ENCODE peak calls at places on chromosome 2, in five cellular contexts. Q, L, F, U and J are unnamed samples.
A peak's percentile ranks its signal among the peaks of the same experiment; 100 is the strongest.

GRCh38 chr2:215712219-215712849 is 276.5 kb upstream of the FN1 start:
- DNase-seq in F (peak; percentile 38), L (peak; percentile 92), U (no peak), Q (no peak), J (no peak)

GRCh38 chr2:1598041-1598710 is 146.1 kb downstream of the PXDN start:
- DNase-seq in F (no peak), L (no peak), Q (no peak), U (no peak), J (no peak)

GRCh38 chr2:68771211-68771721 is 36.7 kb downstream of the ARHGAP25 start:
- DNase-seq in U (no peak), Q (no peak), L (peak; percentile 66), F (no peak), J (no peak)

GRCh38 chr2:117785740-117786139 is 28.8 kb upstream of the DDX18 start:
- DNase-seq in L (peak; percentile 37), U (peak; percentile 73), Q (no peak), F (peak; percentile 65), J (peak; percentile 74)

GRCh38 chr2:3730646-3731045 is 27.3 kb downstream of the DCDC2C start:
- DNase-seq in L (no peak), U (no peak), Q (no peak), F (peak; percentile 45), J (no peak)

GRCh38 chr2:135998842-135999241 is 13.4 kb upstream of the DARS1 start:
- DNase-seq in U (peak; percentile 41), F (no peak), Q (no peak), L (no peak), J (no peak)

GRCh38 chr2:229731916-229732315 is 17.6 kb upstream of the DNER start:
- DNase-seq in Q (no peak), U (no peak), F (peak; percentile 59), L (no peak), J (no peak)

GRCh38 chr2:236040600-236041328 is 127.4 kb downstream of the GBX2 start:
- DNase-seq in L (no peak), F (no peak), Q (no peak), U (no peak), J (no peak)

GRCh38 chr2:143856973-143857372 is 662.9 kb downstream of the ZEB2 start:
- DNase-seq in U (no peak), Q (no peak), F (peak; percentile 15), L (no peak), J (no peak)

GRCh38 chr2:5991305-5991968 is 299.3 kb downstream of the SOX11 start:
- DNase-seq in L (no peak), U (no peak), F (no peak), Q (no peak), J (no peak)

GRCh38 chr2:119126650-119127049 is 31.9 kb downstream of the C1QL2 start:
- DNase-seq in U (peak; percentile 43), L (no peak), Q (peak; percentile 57), F (peak; percentile 45), J (peak; percentile 15)

GRCh38 chr2:162732946-162733698 is 105.4 kb downstream of the KCNH7 start:
- DNase-seq in L (no peak), F (no peak), Q (no peak), U (no peak), J (no peak)

GRCh38 chr2:158773121-158773520 is 22.0 kb upstream of the DAPL1 start:
- DNase-seq in Q (no peak), F (peak; percentile 87), L (no peak), U (no peak), J (no peak)

GRCh38 chr2:220275454-220275853 is 648.0 kb downstream of the SLC4A3 start:
- DNase-seq in L (no peak), Q (no peak), F (peak; percentile 23), U (no peak), J (no peak)

GRCh38 chr2:218622606-218623238 is 15.0 kb downstream of the PLCD4 start:
- DNase-seq in Q (no peak), L (no peak), U (no peak), F (peak; percentile 26), J (no peak)

GRCh38 chr2:62423883-62424458 is 82.0 kb downstream of the TMEM17 start:
- DNase-seq in L (peak; percentile 16), F (no peak), Q (no peak), U (no peak), J (no peak)

GRCh38 chr2:169528271-169528701 is 18.8 kb downstream of the KLHL41 start:
- DNase-seq in U (peak; percentile 75), L (peak; percentile 68), Q (peak; percentile 82), F (peak; percentile 69), J (peak; percentile 51)

GRCh38 chr2:48144777-48145176 is 238.5 kb upstream of the FBXO11 start:
- DNase-seq in F (no peak), U (no peak), Q (no peak), L (peak; percentile 20), J (no peak)

GRCh38 chr2:69997296-69998184 is 36.1 kb upstream of the ASPRV1 start:
- DNase-seq in U (no peak), Q (no peak), L (no peak), F (peak; percentile 88), J (no peak)

GRCh38 chr2:169360984-169361705 is 1.2 kb downstream of the LRP2 start:
- DNase-seq in U (no peak), L (no peak), F (peak; percentile 2), Q (no peak), J (no peak)

GRCh38 chr2:223053431-223054192 is 1.6 kb downstream of the KCNE4 start:
- DNase-seq in Q (no peak), U (no peak), L (no peak), F (no peak), J (no peak)

GRCh38 chr2:176398783-176399182 is 129.5 kb downstream of the MTX2 start:
- DNase-seq in U (no peak), Q (no peak), L (no peak), F (peak; percentile 47), J (no peak)

GRCh38 chr2:159285929-159286708 is at the start of gene WDSUB1:
- DNase-seq in L (peak; percentile 79), U (no peak), F (peak; percentile 77), Q (peak; percentile 59), J (no peak)

GRCh38 chr2:29522951-29523669 is 398.3 kb downstream of the ALK start:
- DNase-seq in Q (no peak), F (peak; percentile 69), U (no peak), L (no peak), J (no peak)

GRCh38 chr2:73028841-73029240 is 42.7 kb downstream of the SFXN5 start:
- DNase-seq in U (no peak), Q (no peak), L (no peak), F (peak; percentile 75), J (no peak)

GRCh38 chr2:159677654-159678053 is 34.7 kb upstream of the MARCHF7 start:
- DNase-seq in U (no peak), Q (no peak), F (peak; percentile 35), L (peak; percentile 55), J (no peak)

GRCh38 chr2:43131890-43132522 is 94.4 kb downstream of the ZFP36L2 start:
- DNase-seq in F (no peak), L (no peak), Q (no peak), U (no peak), J (no peak)

GRCh38 chr2:55992465-55992864 is 68.9 kb upstream of the EFEMP1 start:
- DNase-seq in L (peak; percentile 100), Q (no peak), U (no peak), F (peak; percentile 99), J (no peak)

GRCh38 chr2:113309655-113310387 is 31.1 kb upstream of the PAX8 start:
- DNase-seq in F (peak; percentile 60), Q (no peak), U (no peak), L (no peak), J (no peak)

DNA sequence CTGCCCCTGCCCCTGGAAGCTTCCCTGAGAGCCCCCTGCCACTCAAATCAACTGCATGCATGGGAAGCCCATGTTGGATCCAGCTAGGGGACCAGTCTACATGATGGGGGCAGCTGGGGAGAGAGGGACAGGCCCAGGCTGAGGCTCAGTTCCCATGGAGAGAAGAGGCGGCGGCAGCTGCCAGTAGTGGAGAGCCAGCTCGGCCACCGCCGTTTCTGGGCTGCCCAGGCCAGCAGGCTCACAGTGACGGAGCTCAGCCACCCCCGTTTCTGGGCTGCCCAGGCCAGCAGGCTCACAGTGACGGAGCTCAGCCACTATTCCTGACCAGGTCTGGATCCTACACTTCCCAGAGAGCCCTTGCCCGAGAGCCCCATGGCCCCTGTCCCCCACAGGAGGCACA is 3.6 kb downstream of the MAB21L4 start:
- DNase-seq in U (no peak), F (no peak), Q (no peak), L (no peak), J (no peak)
- H3K4me3 ChIP-seq in U (no peak overlapping the region), F (no peak overlapping the region), Q (no peak overlapping the region), L (no peak overlapping the region), J (no peak overlapping the region)

DNA sequence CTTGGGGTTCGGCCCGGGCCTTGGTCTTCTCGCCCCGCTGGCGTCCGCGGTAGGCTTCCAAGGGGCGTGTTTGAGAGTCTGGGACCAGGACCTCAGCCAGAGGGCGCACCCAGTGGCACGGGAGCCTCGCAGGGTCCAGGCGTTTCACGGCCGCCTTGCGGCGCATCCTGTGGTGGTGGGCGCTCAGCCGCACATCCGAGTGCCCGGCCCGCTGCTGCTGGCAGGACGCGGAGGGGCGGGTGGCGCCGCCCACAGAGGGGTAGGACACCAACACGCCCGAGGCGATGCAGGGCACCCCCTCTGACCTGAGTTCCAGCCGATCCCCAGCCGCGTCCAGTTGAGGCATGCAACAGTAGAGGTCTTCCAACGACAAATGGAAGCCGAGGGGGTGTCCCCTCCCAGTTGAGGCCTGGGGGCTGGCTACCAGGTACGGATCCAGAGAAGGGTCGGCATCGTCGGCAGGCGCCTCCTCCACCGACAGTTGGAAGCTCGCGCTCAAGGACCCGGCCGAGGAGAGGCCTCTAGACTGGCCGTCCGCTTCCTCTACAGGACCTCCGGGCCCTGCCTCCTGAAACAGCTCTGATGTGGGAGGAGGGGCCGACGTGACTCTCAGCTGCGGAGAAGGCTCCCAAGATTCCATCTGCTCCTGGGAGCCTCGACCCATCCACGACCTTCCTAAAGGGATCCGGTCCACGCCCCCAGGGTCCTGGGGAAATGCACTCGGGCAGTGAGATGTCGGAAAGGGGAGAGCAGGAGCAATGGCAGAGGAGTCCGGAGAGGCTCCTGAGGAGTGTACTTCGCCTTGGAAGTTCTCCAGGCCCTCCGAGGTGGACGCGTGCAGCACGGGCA is 6.3 kb downstream of the C2orf81 start:
- DNase-seq in U (no peak), L (peak; percentile 10), F (peak; percentile 74), Q (peak; percentile 66), J (no peak)
- H3K4me3 ChIP-seq in U (no peak overlapping the region), L (peak overlapping the region; percentile 12), F (peak overlapping the region; percentile 71), Q (peak overlapping the region; percentile 58), J (no peak overlapping the region)

DNA sequence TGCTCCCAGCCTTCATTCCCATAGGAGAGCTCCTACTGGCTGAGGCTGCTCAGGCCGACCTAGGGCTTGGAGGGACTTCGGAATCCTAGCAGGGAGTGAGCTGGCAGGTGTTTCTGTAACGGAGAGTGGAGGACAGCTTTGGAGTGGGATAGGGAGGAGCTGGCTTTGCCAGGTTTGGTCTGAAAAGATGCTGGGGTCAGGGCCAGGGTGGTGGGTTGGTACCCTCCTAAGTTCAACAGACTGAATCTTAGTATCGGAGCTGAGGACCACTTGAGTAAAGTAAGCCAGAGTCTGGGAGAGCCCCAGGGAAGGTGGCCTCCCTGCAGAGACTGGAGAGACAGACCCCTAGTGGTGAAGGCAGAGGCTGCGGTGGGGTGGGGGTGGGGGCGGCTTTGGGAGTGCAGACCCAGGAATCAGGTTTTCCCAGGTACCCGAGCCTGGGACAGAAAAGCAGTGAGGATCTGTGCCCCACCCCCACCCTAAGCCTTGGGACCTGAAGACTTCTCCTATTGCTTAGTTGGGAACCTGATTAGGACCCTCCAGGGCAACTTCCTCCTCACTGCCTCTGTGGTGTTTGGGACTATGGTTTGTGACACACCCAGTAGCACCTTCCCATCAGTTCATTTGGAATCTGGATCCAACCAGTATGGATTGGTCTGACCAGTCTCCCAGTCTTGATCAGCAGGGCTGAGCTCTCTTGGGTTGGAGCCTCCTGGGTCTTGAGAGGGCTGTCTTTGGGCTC is 3.0 kb downstream of the CNNM4 start:
- DNase-seq in F (peak; percentile 37), L (peak; percentile 26), Q (no peak), U (peak; percentile 55), J (no peak)
- H3K4me3 ChIP-seq in F (peak overlapping the region; percentile 50), L (no peak overlapping the region), Q (peak overlapping the region; percentile 95), U (peak overlapping the region; percentile 69), J (no peak overlapping the region)

GRCh38 chr2:174012347-174013309 is 47.5 kb upstream of the SP3 start:
- DNase-seq in L (peak; percentile 31), F (peak; percentile 85), Q (peak; percentile 64), U (no peak), J (no peak)
- H3K4me3 ChIP-seq in L (peak overlapping the region; percentile 40), F (peak overlapping the region; percentile 66), Q (peak overlapping the region; percentile 52), U (no peak overlapping the region), J (no peak overlapping the region)